ENCODE peak calls at places on chromosome 7, in four cellular contexts. F is HS-5, D is T-helper 1 cell, O is choroid plexus epithelial cell. L is an unnamed sample.

GRCh38 chr7:990352-991005 is 7.5 kb downstream of the CYP2W1 start:
- DNase-seq in O (no peak), F (no peak), D (no peak), L (no peak)

GRCh38 chr7:142935941-142936565 is 2.5 kb upstream of the TRPV5 start:
- DNase-seq in F (no peak), D (no peak), O (no peak), L (no peak)

GRCh38 chr7:48438196-48438595 is 266.9 kb downstream of the ABCA13 start:
- DNase-seq in F (no peak), D (no peak), O (peak; percentile 5), L (no peak)

GRCh38 chr7:132933076-132933466 is 148.8 kb downstream of the CHCHD3 start:
- DNase-seq in F (no peak), O (peak; percentile 90), D (no peak), L (peak; percentile 24)

GRCh38 chr7:94949532-94949931 is 42.1 kb downstream of the PPP1R9A start:
- DNase-seq in F (no peak), O (no peak), D (no peak), L (no peak)

GRCh38 chr7:156665101-156665500 is 24.5 kb downstream of the RNF32 start:
- DNase-seq in F (no peak), O (peak; percentile 28), D (no peak), L (no peak)

GRCh38 chr7:93799750-93800357 is 90.7 kb downstream of the TFPI2 start:
- DNase-seq in O (peak; percentile 57), F (no peak), D (no peak), L (no peak)

GRCh38 chr7:30225863-30226361 is 58.5 kb upstream of the ZNRF2 start:
- DNase-seq in O (peak; percentile 52), F (peak; percentile 22), D (no peak), L (no peak)

GRCh38 chr7:2990949-2991470 is 52.7 kb downstream of the CARD11 start:
- DNase-seq in D (no peak), O (no peak), F (no peak), L (no peak)

GRCh38 chr7:75756340-75757297 is 15.4 kb downstream of the CCL26 start:
- DNase-seq in D (no peak), F (no peak), O (peak; percentile 78), L (no peak)

GRCh38 chr7:3008386-3008785 is 35.3 kb downstream of the CARD11 start:
- DNase-seq in O (no peak), D (no peak), F (no peak), L (no peak)

GRCh38 chr7:30845426-30846135 is 66.1 kb upstream of the AQP1 start:
- DNase-seq in D (no peak), O (peak; percentile 37), F (peak; percentile 4), L (no peak)

GRCh38 chr7:142974618-142975017 is 12.5 kb upstream of the KEL start:
- DNase-seq in F (no peak), O (no peak), D (no peak), L (no peak)

GRCh38 chr7:55438765-55439525 is 73.8 kb downstream of the LANCL2 start:
- DNase-seq in D (no peak), O (no peak), F (no peak), L (no peak)